ENCODE peak calls at places on chromosomes 12 and 14, in six cellular contexts. Z is Calu3; K is T follicular helper cell; D is stimulated activated CD4-positive, alpha-beta T cell treated with anti-CD3 and anti-CD28 coated beads, Interleukin-15, amount 100 ng/mL, for 1 hour; Q is iris pigment epithelial cell; G is activated CD4-positive, alpha-beta T cell treated with anti-CD3 and anti-CD28 coated beads, Interleukin-2, amount 10 ng/mL, durations not matched to agents 7 days and 5 days. C is an unnamed sample.

GRCh38 chr12:131536766-131537165 is 174.1 kb upstream of the SFSWAP start:
- DNase-seq in Z (no peak), K (no peak), D (no peak), Q (no peak), G (no peak), C (no peak)

GRCh38 chr12:2697057-2697456 is 97.7 kb upstream of the FKBP4 start:
- DNase-seq in Z (no peak), K (no peak), D (no peak), Q (no peak), G (no peak), C (no peak)

GRCh38 chr12:24057920-24058476 is 108.5 kb upstream of the SOX5 start:
- DNase-seq in Z (no peak), K (no peak), D (no peak), Q (no peak), G (no peak), C (no peak)

GRCh38 chr14:93033983-93034670 is 81.6 kb downstream of the ITPK1 start:
- DNase-seq in Z (peak), K (peak), D (peak), Q (no peak), G (peak), C (no peak)

GRCh38 chr14:53180272-53181221 is 27.4 kb upstream of the DDHD1 start:
- DNase-seq in Z (no peak), K (peak), D (no peak), Q (peak), G (peak), C (peak)

GRCh38 chr12:83210933-83211332 is 524.2 kb downstream of the TMTC2 start:
- DNase-seq in Z (no peak), K (no peak), D (no peak), Q (no peak), G (no peak), C (no peak)

GRCh38 chr12:67388331-67389163 is 119.4 kb downstream of the CAND1 start:
- DNase-seq in Z (no peak), K (no peak), D (no peak), Q (no peak), G (no peak), C (no peak)

GRCh38 chr14:72097173-72097783 is 165.0 kb downstream of the RGS6 start:
- DNase-seq in Z (no peak), K (no peak), D (no peak), Q (no peak), G (no peak), C (no peak)

GRCh38 chr14:30681752-30682355 is 59.7 kb downstream of the SCFD1 start:
- DNase-seq in Z (no peak), K (no peak), D (no peak), Q (peak), G (no peak), C (no peak)

GRCh38 chr12:76820888-76821482 is 57.1 kb downstream of the ZDHHC17 start:
- DNase-seq in Z (peak), K (no peak), D (no peak), Q (peak), G (no peak), C (peak)

GRCh38 chr14:95237956-95238355 is 80.6 kb upstream of the DICER1 start:
- DNase-seq in Z (no peak), K (no peak), D (no peak), Q (no peak), G (no peak), C (no peak)

GRCh38 chr12:51941669-51942455 is 9.6 kb upstream of the ACVR1B start:
- DNase-seq in Z (no peak), K (no peak), D (no peak), Q (no peak), G (no peak), C (no peak)

GRCh38 chr12:82687020-82687951 is 580 bp downstream of the TMTC2 start:
- DNase-seq in Z (peak), K (peak), D (peak), Q (peak), G (peak), C (no peak)

GRCh38 chr12:120999191-121000120 is 16.8 kb downstream of the C12orf43 start:
- DNase-seq in Z (no peak), K (no peak), D (no peak), Q (no peak), G (no peak), C (no peak)

GRCh38 chr14:39683711-39684110 is 251.5 kb upstream of the FBXO33 start:
- DNase-seq in Z (no peak), K (no peak), D (no peak), Q (no peak), G (no peak), C (no peak)

GRCh38 chr12:113151655-113152054 is 2.1 kb downstream of the CFAP73 start:
- DNase-seq in Z (no peak), K (no peak), D (no peak), Q (no peak), G (no peak), C (no peak)

GRCh38 chr14:49366416-49366815 is 219.8 kb downstream of the RPS29 start:
- DNase-seq in Z (no peak), K (no peak), D (no peak), Q (no peak), G (no peak), C (no peak)